ENCODE peak calls at places on chromosomes 16 and 17, in eight cellular contexts. D is SK-N-SH, P is stomach, Z is prostate gland, H is transverse colon, M is K562, R is GM23338, N is spleen. S is an unnamed sample.
A peak's percentile ranks its signal among the peaks of the same experiment; 100 is the strongest.

GRCh38 chr16:4200000-4200780 is 41.7 kb downstream of the SRL start:
- DNase-seq in D (peak; percentile 86), P (peak; percentile 81), Z (peak; percentile 69), H (peak; percentile 79), M (peak; percentile 73), R (peak; percentile 76), N (no peak), S (no peak)

GRCh38 chr17:40516581-40517285 is 15.3 kb upstream of the TNS4 start:
- DNase-seq in D (peak; percentile 43), P (no peak), Z (no peak), H (peak; percentile 46), M (peak; percentile 69), R (no peak), N (peak; percentile 79), S (peak; percentile 55)

GRCh38 chr16:19703218-19703617 is 14.8 kb downstream of the KNOP1 start:
- DNase-seq in D (no peak), P (no peak), Z (no peak), H (no peak), M (no peak), R (no peak), N (no peak), S (no peak)

GRCh38 chr17:29238133-29238850 is 8.4 kb upstream of the CRYBA1 start:
- DNase-seq in D (no peak), P (no peak), Z (no peak), H (no peak), M (no peak), R (no peak), N (no peak), S (no peak)

GRCh38 chr17:80817321-80817845 is 174.3 kb upstream of the CHMP6 start:
- DNase-seq in D (peak; percentile 25), P (no peak), Z (no peak), H (no peak), M (no peak), R (no peak), N (peak; percentile 52), S (no peak)

GRCh38 chr16:70649300-70649699 is 2.9 kb downstream of the IL34 start:
- DNase-seq in D (no peak), P (no peak), Z (no peak), H (no peak), M (no peak), R (no peak), N (no peak), S (no peak)

GRCh38 chr16:9165601-9166220 is 74.3 kb downstream of the HAPSTR1 start:
- DNase-seq in D (no peak), P (no peak), Z (no peak), H (no peak), M (no peak), R (no peak), N (no peak), S (no peak)

GRCh38 chr17:58335061-58335731 is 6.6 kb upstream of the TSPOAP1 start:
- DNase-seq in D (no peak), P (no peak), Z (no peak), H (no peak), M (no peak), R (no peak), N (peak; percentile 83), S (peak; percentile 16)

GRCh38 chr17:72134560-72135399 is 14.0 kb downstream of the SOX9 start:
- DNase-seq in D (no peak), P (no peak), Z (no peak), H (no peak), M (no peak), R (no peak), N (no peak), S (no peak)

GRCh38 chr16:84475643-84476240 is 28.7 kb downstream of the MEAK7 start:
- DNase-seq in D (no peak), P (peak; percentile 49), Z (no peak), H (no peak), M (no peak), R (no peak), N (peak; percentile 23), S (no peak)

GRCh38 chr17:21278304-21279197 is 6.0 kb upstream of the MAP2K3 start:
- DNase-seq in D (no peak), P (peak; percentile 87), Z (no peak), H (peak; percentile 80), M (no peak), R (no peak), N (peak; percentile 87), S (no peak)

GRCh38 chr16:14545346-14545884 is 84.6 kb downstream of the PARN start:
- DNase-seq in D (no peak), P (peak; percentile 38), Z (no peak), H (no peak), M (no peak), R (no peak), N (no peak), S (no peak)

GRCh38 chr17:57264250-57264649 is 7.9 kb downstream of the MSI2 start:
- DNase-seq in D (no peak), P (no peak), Z (no peak), H (no peak), M (no peak), R (no peak), N (no peak), S (no peak)

GRCh38 chr17:19269641-19270040 is 32.5 kb downstream of the EPN2 start:
- DNase-seq in D (no peak), P (no peak), Z (no peak), H (no peak), M (no peak), R (no peak), N (peak; percentile 16), S (no peak)

GRCh38 chr17:65312718-65313382 is 175.7 kb downstream of the RGS9 start:
- DNase-seq in D (no peak), P (no peak), Z (no peak), H (no peak), M (no peak), R (no peak), N (no peak), S (no peak)

GRCh38 chr17:54620380-54620978 is 280.2 kb upstream of the TOM1L1 start:
- DNase-seq in D (no peak), P (no peak), Z (no peak), H (no peak), M (no peak), R (no peak), N (no peak), S (no peak)

GRCh38 chr16:64846966-64847365 is 274.9 kb downstream of the CDH11 start:
- DNase-seq in D (no peak), P (no peak), Z (no peak), H (no peak), M (no peak), R (no peak), N (no peak), S (no peak)

GRCh38 chr17:8921147-8921546 is 44.4 kb downstream of the PIK3R5 start:
- DNase-seq in D (no peak), P (no peak), Z (no peak), H (no peak), M (no peak), R (no peak), N (no peak), S (no peak)

GRCh38 chr17:5237541-5238016 is 2.9 kb upstream of the SCIMP start:
- DNase-seq in D (peak; percentile 72), P (peak; percentile 61), Z (peak; percentile 36), H (peak; percentile 72), M (peak; percentile 68), R (peak; percentile 93), N (peak; percentile 80), S (no peak)

GRCh38 chr16:88533381-88533831 is 36.8 kb upstream of the ZC3H18 start:
- DNase-seq in D (no peak), P (no peak), Z (no peak), H (no peak), M (no peak), R (peak; percentile 63), N (no peak), S (no peak)

GRCh38 chr16:88534731-88535141 is 35.5 kb upstream of the ZC3H18 start:
- DNase-seq in D (no peak), P (no peak), Z (no peak), H (peak; percentile 65), M (no peak), R (peak; percentile 65), N (peak; percentile 90), S (peak; percentile 65)

GRCh38 chr16:88532434-88533241 is 37.6 kb upstream of the ZC3H18 start:
- DNase-seq in D (no peak), P (no peak), Z (no peak), H (no peak), M (no peak), R (no peak), N (peak; percentile 81), S (no peak)

GRCh38 chr16:88535181-88535856 is 34.9 kb upstream of the ZC3H18 start:
- DNase-seq in D (no peak), P (no peak), Z (no peak), H (no peak), M (no peak), R (no peak), N (peak; percentile 84), S (no peak)

DNA sequence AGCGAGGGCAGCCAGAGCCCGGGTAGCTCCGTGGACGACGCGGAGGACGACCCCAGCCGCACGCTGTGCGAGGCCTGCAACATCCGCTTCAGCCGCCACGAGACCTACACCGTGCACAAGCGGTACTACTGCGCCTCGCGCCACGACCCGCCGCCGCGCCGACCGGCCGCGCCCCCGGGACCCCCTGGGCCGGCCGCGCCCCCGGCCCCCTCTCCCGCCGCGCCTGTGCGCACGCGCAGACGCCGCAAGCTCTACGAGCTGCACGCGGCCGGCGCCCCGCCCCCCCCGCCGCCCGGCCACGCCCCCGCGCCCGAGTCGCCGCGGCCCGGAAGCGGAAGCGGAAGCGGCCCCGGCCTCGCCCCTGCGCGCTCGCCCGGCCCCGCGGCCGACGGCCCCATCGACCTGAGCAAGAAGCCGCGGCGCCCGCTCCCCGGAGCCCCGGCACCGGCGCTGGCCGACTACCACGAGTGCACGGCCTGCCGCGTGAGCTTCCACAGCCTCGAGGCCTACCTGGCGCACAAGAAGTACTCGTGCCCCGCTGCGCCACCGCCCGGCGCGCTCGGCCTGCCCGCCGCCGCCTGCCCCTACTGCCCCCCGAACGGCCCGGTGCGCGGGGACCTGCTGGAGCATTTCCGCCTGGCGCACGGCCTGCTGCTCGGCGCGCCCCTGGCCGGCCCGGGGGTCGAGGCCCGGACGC is 36.1 kb upstream of the ZC3H18 start:
- DNase-seq in D (peak; percentile 78), P (peak; percentile 59), Z (peak; percentile 65), H (peak; percentile 84), M (no peak), R (peak; percentile 81), N (peak; percentile 95), S (peak; percentile 95)
- TF ChIP-seq POLR2AphosphoS5 in D (no peak), P (peak; percentile 31), Z (no peak), H (no peak), M (no peak), R (peak; percentile 63), N (peak; percentile 80), S (peak; percentile 18)

GRCh38 chr16:85583491-85584181 is 29.5 kb upstream of the GSE1 start:
- DNase-seq in D (peak; percentile 69), P (no peak), Z (no peak), H (no peak), M (no peak), R (no peak), N (no peak), S (no peak)
- TF ChIP-seq POLR2AphosphoS5 in D (no peak), P (no peak), Z (no peak), H (no peak), M (no peak), R (no peak), N (no peak), S (no peak)

GRCh38 chr16:2682209-2683021 is at the start of gene KCTD5:
- DNase-seq in D (peak; percentile 98), P (peak; percentile 98), Z (peak; percentile 97), H (peak; percentile 98), M (peak; percentile 94), R (peak; percentile 99), N (peak; percentile 98), S (peak; percentile 96)
- TF ChIP-seq POLR2AphosphoS5 in D (peak; percentile 96), P (peak; percentile 99), Z (peak; percentile 100), H (peak; percentile 97), M (peak; percentile 83), R (peak; percentile 92), N (peak; percentile 98), S (peak; percentile 94)

GRCh38 chr17:7436556-7437368 is 1.5 kb downstream of the TMEM102 start:
- DNase-seq in D (peak; percentile 80), P (peak; percentile 90), Z (peak; percentile 79), H (peak; percentile 88), M (no peak), R (peak; percentile 92), N (peak; percentile 97), S (no peak)
- TF ChIP-seq POLR2AphosphoS5 in D (no peak), P (peak; percentile 72), Z (peak; percentile 48), H (no peak), M (no peak), R (peak; percentile 25), N (peak; percentile 77), S (no peak)

S was measured in GM12892.